ENCODE peak calls at places on chromosomes 2 and 18, in four cellular contexts. U, L, R and X are unnamed samples.

GRCh38 chr2:28452534-28453081 is 43.3 kb upstream of the PLB1 start:
- DNase-seq in U (peak), L (peak), R (no peak), X (peak)

GRCh38 chr2:219630770-219631405 is 3.5 kb downstream of the SLC4A3 start:
- DNase-seq in U (no peak), L (no peak), R (no peak), X (no peak)

GRCh38 chr18:48514786-48515185 is 24.0 kb upstream of the CTIF start:
- DNase-seq in U (no peak), L (no peak), R (peak), X (no peak)

GRCh38 chr2:192013211-192013610 is 166.3 kb upstream of the CAVIN2 start:
- DNase-seq in U (no peak), L (no peak), R (no peak), X (no peak)

GRCh38 chr18:45589559-45590041 is 25.7 kb upstream of the SLC14A2 start:
- DNase-seq in U (peak), L (peak), R (no peak), X (no peak)

GRCh38 chr2:201765799-201766198 is 14.9 kb downstream of the ALS2 start:
- DNase-seq in U (no peak), L (no peak), R (no peak), X (no peak)

GRCh38 chr2:46460241-46460921 is 19.0 kb upstream of the TMEM247 start:
- DNase-seq in U (peak), L (no peak), R (no peak), X (no peak)

GRCh38 chr2:231708773-231709635 is 679 bp downstream of the PTMA start:
- DNase-seq in U (peak), L (peak), R (no peak), X (peak)

GRCh38 chr2:160411167-160411566 is 82.4 kb downstream of the RBMS1 start:
- DNase-seq in U (peak), L (peak), R (no peak), X (no peak)

GRCh38 chr2:59182249-59182648 is 941.1 kb upstream of the FANCL start:
- DNase-seq in U (no peak), L (peak), R (peak), X (no peak)

GRCh38 chr18:22175326-22175725 is 5.9 kb downstream of the GATA6 start:
- DNase-seq in U (no peak), L (no peak), R (no peak), X (no peak)

GRCh38 chr2:189574793-189575475 is 5.7 kb downstream of the SLC40A1 start:
- DNase-seq in U (no peak), L (no peak), R (no peak), X (no peak)

GRCh38 chr2:45788401-45788800 is 136.9 kb downstream of the PRKCE start:
- DNase-seq in U (no peak), L (no peak), R (no peak), X (no peak)

GRCh38 chr2:176285321-176285720 is 16.1 kb downstream of the MTX2 start:
- DNase-seq in U (no peak), L (peak), R (no peak), X (no peak)

GRCh38 chr2:44766220-44766619 is 175.3 kb upstream of the SIX3 start:
- DNase-seq in U (no peak), L (no peak), R (no peak), X (no peak)

GRCh38 chr2:84458436-84459027 is 548 bp downstream of the SUCLG1 start:
- DNase-seq in U (peak), L (peak), R (no peak), X (no peak)

GRCh38 chr2:129764376-129765325 is 214.8 kb upstream of the RAB6C start:
- DNase-seq in U (no peak), L (no peak), R (no peak), X (no peak)

GRCh38 chr18:44682181-44682870 is 1.6 kb downstream of the SETBP1 start:
- DNase-seq in U (no peak), L (no peak), R (no peak), X (no peak)

GRCh38 chr2:68266655-68267054 is 14.3 kb upstream of the PPP3R1 start:
- DNase-seq in U (no peak), L (no peak), R (no peak), X (no peak)

GRCh38 chr2:167759531-167759930 is 487.9 kb downstream of the STK39 start:
- DNase-seq in U (no peak), L (no peak), R (no peak), X (no peak)

GRCh38 chr2:172437419-172438063 is 10.2 kb downstream of the ITGA6 start:
- DNase-seq in U (no peak), L (no peak), R (no peak), X (no peak)

GRCh38 chr2:205988274-205988673 is 97.7 kb downstream of the INO80D start:
- DNase-seq in U (no peak), L (no peak), R (no peak), X (no peak)

GRCh38 chr2:174546519-174547506 is 50.8 kb downstream of the WIPF1 start:
- DNase-seq in U (peak), L (peak), R (peak), X (no peak)

GRCh38 chr2:146837857-146838256 is 1007.0 kb upstream of the ACVR2A start:
- DNase-seq in U (no peak), L (no peak), R (peak), X (no peak)

GRCh38 chr2:149422337-149422990 is 92.1 kb downstream of the LYPD6 start:
- DNase-seq in U (peak), L (peak), R (no peak), X (no peak)

GRCh38 chr18:48683661-48684060 is 144.8 kb downstream of the CTIF start:
- DNase-seq in U (no peak), L (no peak), R (no peak), X (no peak)

GRCh38 chr2:218717262-218717661 is 6.6 kb downstream of the TTLL4 start:
- DNase-seq in U (peak), L (peak), R (no peak), X (no peak)

GRCh38 chr2:96764253-96764637 is 3.5 kb downstream of the CNNM4 start:
- DNase-seq in U (no peak), L (peak), R (no peak), X (no peak)

GRCh38 chr2:236705295-236706114 is 135.9 kb downstream of the ACKR3 start:
- DNase-seq in U (peak), L (no peak), R (no peak), X (no peak)

GRCh38 chr18:47709556-47709955 is 220.9 kb downstream of the SMAD2 start:
- DNase-seq in U (no peak), L (no peak), R (no peak), X (no peak)

GRCh38 chr2:206846331-206846730 is 80.9 kb downstream of the FASTKD2 start:
- DNase-seq in U (no peak), L (no peak), R (no peak), X (no peak)

GRCh38 chr2:128180031-128180430 is 89.0 kb downstream of the UGGT1 start:
- DNase-seq in U (no peak), L (peak), R (no peak), X (no peak)

GRCh38 chr2:161046876-161047275 is 113.4 kb upstream of the TANK start:
- DNase-seq in U (no peak), L (no peak), R (no peak), X (no peak)